ENCODE peak calls at places on chromosomes 12 and 14, in nine cellular contexts. E is OCI-LY7; X is EL; K is stimulated activated CD8-positive, alpha-beta memory T cell treated with anti-CD3 and anti-CD28 coated beads, Interleukin-4, amount 100 ng/mL, for 4 hours; L is left colon; Q is Kasumi-1; C is posterior cingulate gyrus; R is stimulated activated CD4-positive, alpha-beta T cell treated with anti-CD3 and anti-CD28 coated beads, Interleukin-1b, Interleukin-23, amount 100 ng/mL, for 24 hours; F is amygdala. P is an unnamed sample.

GRCh38 chr12:76919388-76920181 is 40.8 kb upstream of the CSRP2 start:
- DNase-seq in R (no peak), F (no peak), Q (no peak), C (no peak), E (no peak), X (no peak), K (no peak), L (no peak), P (no peak)

GRCh38 chr14:72965249-72965648 is 39.0 kb downstream of the DCAF4 start:
- DNase-seq in L (no peak), X (peak; percentile 40), F (no peak), Q (no peak), K (no peak), C (no peak), R (no peak), E (no peak), P (no peak)

GRCh38 chr14:37061697-37062096 is 110.7 kb downstream of the SLC25A21 start:
- DNase-seq in F (no peak), E (no peak), R (no peak), X (no peak), C (no peak), Q (no peak), L (no peak), K (no peak), P (no peak)

GRCh38 chr12:58393152-58393551 is 451.8 kb downstream of the ATP23 start:
- DNase-seq in R (no peak), C (no peak), X (peak; percentile 68), L (no peak), E (no peak), F (no peak), Q (no peak), K (no peak), P (no peak)

GRCh38 chr14:51554953-51555352 is 96.8 kb upstream of the FRMD6 start:
- DNase-seq in Q (no peak), X (peak; percentile 79), R (no peak), F (no peak), E (peak; percentile 5), C (no peak), L (no peak), K (no peak), P (no peak)

GRCh38 chr14:53858344-53858682 is 98.3 kb downstream of the BMP4 start:
- DNase-seq in E (no peak), K (no peak), L (no peak), X (no peak), F (no peak), R (no peak), Q (no peak), C (no peak), P (no peak)

GRCh38 chr12:100862600-100863149 is 68.1 kb downstream of the ANO4 start:
- DNase-seq in F (no peak), R (no peak), E (no peak), L (no peak), C (no peak), K (no peak), X (no peak), Q (no peak), P (no peak)

GRCh38 chr14:103700753-103701490 is 14.3 kb downstream of the XRCC3 start:
- DNase-seq in K (no peak), Q (no peak), E (no peak), X (no peak), L (no peak), R (no peak), C (no peak), F (no peak), P (no peak)

GRCh38 chr14:55477680-55478079 is 37.3 kb upstream of the TBPL2 start:
- DNase-seq in C (no peak), Q (no peak), K (no peak), R (no peak), F (no peak), L (no peak), E (no peak), X (no peak), P (no peak)

GRCh38 chr14:68966872-68967301 is 12.2 kb downstream of the ACTN1 start:
- DNase-seq in C (no peak), R (no peak), K (no peak), X (peak; percentile 53), F (no peak), E (no peak), Q (no peak), L (no peak), P (peak; percentile 10)

GRCh38 chr12:117036046-117036445 is 63.2 kb downstream of the TESC start:
- DNase-seq in F (no peak), E (no peak), L (no peak), K (no peak), Q (no peak), C (no peak), X (no peak), R (no peak), P (no peak)

GRCh38 chr14:87461704-87462103 is 531.3 kb downstream of the GALC start:
- DNase-seq in X (no peak), K (no peak), L (no peak), Q (no peak), R (no peak), C (no peak), E (no peak), F (no peak), P (no peak)

GRCh38 chr12:662541-663292 is 528 bp downstream of the NINJ2 start:
- DNase-seq in E (no peak), R (no peak), K (no peak), L (no peak), C (no peak), F (no peak), Q (peak; percentile 25), X (no peak), P (no peak)

GRCh38 chr14:90654831-90655276 is 161.4 kb downstream of the TTC7B start:
- DNase-seq in R (no peak), E (no peak), F (no peak), L (no peak), X (no peak), K (no peak), Q (no peak), C (no peak), P (no peak)

GRCh38 chr12:107660230-107660629 is 25.4 kb upstream of the PWP1 start:
- DNase-seq in K (no peak), L (no peak), Q (no peak), F (no peak), C (no peak), E (no peak), X (no peak), R (no peak), P (peak; percentile 7)

GRCh38 chr12:6280053-6280469 is 30.4 kb upstream of the PLEKHG6 start:
- DNase-seq in L (no peak), C (no peak), F (no peak), R (no peak), E (no peak), X (peak; percentile 97), K (no peak), Q (no peak), P (no peak)

GRCh38 chr12:105960319-105961076 is 178.3 kb downstream of the NUAK1 start:
- DNase-seq in X (peak; percentile 26), K (no peak), F (no peak), C (no peak), L (no peak), E (no peak), Q (no peak), R (no peak), P (no peak)

GRCh38 chr14:39265741-39266588 is 32.2 kb downstream of the MIA2 start:
- DNase-seq in F (no peak), K (no peak), E (no peak), L (no peak), X (no peak), C (no peak), R (no peak), Q (peak; percentile 36), P (no peak)

GRCh38 chr12:103913100-103913499 is 17.1 kb upstream of the HSP90B1 start:
- DNase-seq in C (no peak), Q (no peak), L (no peak), X (no peak), K (no peak), F (no peak), R (no peak), E (no peak), P (no peak)

GRCh38 chr12:87793134-87793533 is 236.1 kb downstream of the C12orf50 start:
- DNase-seq in C (no peak), R (no peak), F (no peak), L (no peak), E (no peak), Q (no peak), K (no peak), X (no peak), P (no peak)

GRCh38 chr14:35337074-35337556 is 44.9 kb downstream of the PSMA6 start:
- DNase-seq in F (no peak), E (no peak), Q (no peak), K (no peak), C (no peak), L (peak; percentile 74), X (no peak), R (no peak), P (no peak)